ENCODE peak calls at places on chromosomes 16 and 17, in seven cellular contexts. G is uterus, D is testis, E is heart left ventricle, M is body of pancreas, Y is tibial nerve, H is breast epithelium. I is an unnamed sample.

GRCh38 chr17:37031493-37032083 is 82.8 kb downstream of the AATF start:
- DNase-seq in D (no peak), G (no peak), M (no peak), Y (no peak), E (no peak), H (no peak), I (no peak)

GRCh38 chr17:7445011-7445927 is at the start of gene CHRNB1:
- DNase-seq in H (no peak), G (peak; percentile 60), Y (peak; percentile 57), D (peak; percentile 85), M (peak; percentile 88), E (peak; percentile 86), I (peak; percentile 75)

GRCh38 chr17:32302860-32303649 is 37.4 kb downstream of the RHBDL3 start:
- DNase-seq in H (no peak), D (no peak), M (peak; percentile 30), E (no peak), Y (no peak), G (no peak), I (no peak)

GRCh38 chr16:17994027-17994426 is 342.5 kb downstream of the NPIPA8 start:
- DNase-seq in E (no peak), H (no peak), G (no peak), D (no peak), M (no peak), Y (no peak), I (no peak)

GRCh38 chr16:6714510-6714909 is 618.1 kb upstream of the RBFOX1 start:
- DNase-seq in H (no peak), D (no peak), E (no peak), Y (no peak), M (no peak), G (no peak), I (no peak)

GRCh38 chr16:23509763-23510153 is 536 bp downstream of the GGA2 start:
- DNase-seq in D (peak; percentile 50), Y (no peak), M (peak; percentile 36), E (peak; percentile 44), G (peak; percentile 36), H (no peak), I (peak; percentile 65)

GRCh38 chr17:54900457-54901229 is at the start of gene TOM1L1:
- DNase-seq in H (peak; percentile 83), D (peak; percentile 76), E (peak; percentile 74), G (peak; percentile 34), M (peak; percentile 90), Y (no peak), I (peak; percentile 55)

GRCh38 chr17:72984145-72984924 is 108.2 kb downstream of the SLC39A11 start:
- DNase-seq in H (no peak), Y (no peak), G (no peak), M (no peak), D (no peak), E (no peak), I (no peak)

GRCh38 chr17:74592087-74592990 is at the start of gene CD300LD:
- DNase-seq in E (no peak), M (no peak), D (no peak), G (no peak), Y (no peak), H (no peak), I (no peak)

GRCh38 chr16:30983289-30983889 is 1.6 kb upstream of the HSD3B7 start:
- DNase-seq in G (no peak), Y (no peak), D (no peak), E (no peak), M (no peak), H (no peak), I (no peak)
- TF ChIP-seq POLR2A in G (no peak), Y (no peak), D (no peak), E (no peak), M (no peak), H (no peak), I (no peak)

DNA sequence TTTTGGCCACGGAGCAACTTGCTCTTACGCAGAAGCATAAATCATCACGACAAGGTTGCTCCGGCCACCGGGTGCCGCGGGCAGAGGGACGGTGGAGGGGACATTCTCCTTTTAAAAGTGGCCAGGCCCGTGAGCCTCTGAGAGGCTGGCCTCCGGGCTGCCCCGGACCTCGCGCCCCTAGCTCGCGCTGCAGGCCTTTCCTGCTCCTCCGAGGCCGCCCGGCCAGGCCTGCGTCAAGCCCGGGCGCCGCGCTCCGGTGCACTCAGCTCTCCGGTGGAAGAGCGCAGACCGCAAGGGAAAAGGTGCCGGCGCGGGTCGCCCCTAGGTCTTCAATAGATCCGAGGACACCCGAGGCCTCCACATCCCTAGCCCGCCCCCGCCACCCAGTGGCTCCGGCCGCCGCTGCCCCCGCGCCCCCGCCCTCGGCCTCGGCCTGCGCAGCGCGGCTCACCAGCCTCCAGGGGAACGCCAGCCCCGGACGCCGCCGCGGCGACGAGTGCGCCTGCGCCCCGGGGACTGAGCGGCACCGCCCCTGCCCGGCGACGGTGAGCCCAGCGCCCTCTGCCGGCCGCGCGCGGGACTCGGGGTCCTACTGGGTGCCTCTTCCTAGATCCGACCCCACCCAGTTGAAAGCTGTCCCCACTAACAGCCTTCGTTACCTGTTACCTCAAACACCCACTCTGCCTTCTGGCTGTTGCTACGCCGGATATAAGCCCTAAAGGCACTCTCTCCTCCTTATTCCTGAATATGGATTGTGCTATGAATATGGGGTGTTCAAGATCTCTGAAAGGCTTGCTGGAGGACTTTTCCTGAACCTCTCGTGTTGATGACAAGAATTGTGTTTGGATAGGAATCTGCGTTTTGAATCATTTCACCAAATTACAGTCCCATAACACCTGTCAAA is at the start of gene LYRM9:
- DNase-seq in Y (peak; percentile 78), G (peak; percentile 89), H (peak; percentile 89), M (peak; percentile 94), D (peak; percentile 92), E (peak; percentile 93), I (peak; percentile 98)
- TF ChIP-seq POLR2A in Y (peak; percentile 53), G (peak; percentile 57), H (no peak), M (peak; percentile 72), D (no peak), E (no peak), I (peak; percentile 52)

GRCh38 chr16:69833791-69834282 is 71.7 kb downstream of the WWP2 start:
- DNase-seq in D (no peak), G (no peak), Y (no peak), E (no peak), M (peak; percentile 84), H (no peak), I (no peak)
- TF ChIP-seq POLR2A in D (no peak), G (no peak), Y (no peak), E (no peak), M (no peak), H (no peak), I (no peak)

GRCh38 chr17:9935408-9935807 is 30.3 kb upstream of the RCVRN start:
- DNase-seq in G (no peak), E (peak; percentile 39), M (no peak), H (no peak), Y (no peak), D (no peak), I (no peak)
- TF ChIP-seq POLR2A in G (no peak), E (no peak), M (no peak), H (no peak), Y (no peak), D (no peak), I (no peak)

I was measured in erythroblast.